ENCODE peak calls at places on chromosomes 4 and X, in five cellular contexts. T, U, B, H and E are unnamed samples.

GRCh38 chrX:153869473-153870287 is 16.3 kb downstream of the L1CAM start:
- DNase-seq in T (no peak), U (no peak), H (no peak), B (no peak), E (no peak)

GRCh38 chr4:78720151-78720726 is 55.9 kb upstream of the BMP2K start:
- DNase-seq in H (no peak), B (no peak), U (no peak), T (no peak), E (no peak)

GRCh38 chr4:38106301-38106700 is 146.1 kb downstream of the PTTG2 start:
- DNase-seq in U (no peak), B (no peak), T (no peak), H (no peak), E (no peak)

GRCh38 chr4:183355405-183355804 is 33.2 kb upstream of the CLDN24 start:
- DNase-seq in H (no peak), T (no peak), B (no peak), U (no peak), E (no peak)

GRCh38 chr4:114052227-114052626 is 72.8 kb upstream of the ARSJ start:
- DNase-seq in H (no peak), B (no peak), T (no peak), U (no peak), E (no peak)

GRCh38 chr4:123096038-123096437 is 173.6 kb upstream of the NUDT6 start:
- DNase-seq in T (no peak), B (no peak), U (no peak), H (no peak), E (no peak)

GRCh38 chr4:168886361-168886760 is 123.7 kb downstream of the CBR4 start:
- DNase-seq in H (no peak), U (no peak), B (no peak), T (peak; percentile 28), E (no peak)

GRCh38 chr4:186722856-186723206 is 825 bp downstream of the FAT1 start:
- DNase-seq in T (no peak), B (no peak), H (no peak), U (no peak), E (no peak)

GRCh38 chr4:81722229-81722900 is 250.7 kb upstream of the RASGEF1B start:
- DNase-seq in H (peak; percentile 56), U (no peak), T (no peak), B (no peak), E (no peak)

GRCh38 chr4:2333916-2334644 is 72.2 kb upstream of the MXD4 start:
- DNase-seq in H (peak; percentile 4), B (no peak), U (no peak), T (no peak), E (no peak)

GRCh38 chr4:4839471-4839810 is 20.0 kb upstream of the MSX1 start:
- DNase-seq in H (no peak), U (no peak), T (no peak), B (no peak), E (no peak)

GRCh38 chr4:6401797-6402196 is 70.6 kb downstream of the PPP2R2C start:
- DNase-seq in B (no peak), H (no peak), U (no peak), T (no peak), E (no peak)

GRCh38 chrX:22481436-22481835 is 208.7 kb downstream of the CBLL2 start:
- DNase-seq in U (no peak), T (no peak), B (no peak), H (no peak), E (no peak)

GRCh38 chrX:29648161-29648560 is 567.2 kb upstream of the MAGEB2 start:
- DNase-seq in H (no peak), T (no peak), B (no peak), U (no peak), E (no peak)

GRCh38 chrX:110563276-110563675 is 204.6 kb downstream of the RTL9 start:
- DNase-seq in H (no peak), U (no peak), B (no peak), T (no peak), E (no peak)

GRCh38 chr4:185833055-185833598 is 21.1 kb upstream of the SORBS2 start:
- DNase-seq in U (peak; percentile 91), B (no peak), H (no peak), T (no peak), E (no peak)

GRCh38 chr4:113756005-113756410 is 5.5 kb downstream of the CAMK2D start:
- DNase-seq in H (no peak), U (no peak), B (no peak), T (no peak), E (no peak)

GRCh38 chr4:183163135-183163534 is 64.1 kb downstream of the WWC2 start:
- DNase-seq in B (no peak), U (no peak), T (no peak), H (no peak), E (no peak)

GRCh38 chrX:125826080-125826479 is 340.0 kb downstream of the DCAF12L2 start:
- DNase-seq in T (no peak), H (no peak), U (no peak), B (no peak), E (no peak)

GRCh38 chr4:173722075-173722474 is 192.0 kb upstream of the HAND2 start:
- DNase-seq in T (no peak), B (no peak), U (no peak), H (no peak), E (no peak)
- H3K4me3 ChIP-seq in T (no peak overlapping the region), B (no peak overlapping the region), U (no peak overlapping the region), H (no peak overlapping the region), E (no peak overlapping the region)

GRCh38 chr4:73436674-73437557 is 895 bp downstream of the AFP start:
- DNase-seq in U (no peak), T (no peak), H (no peak), B (no peak), E (no peak)
- H3K4me3 ChIP-seq in U (no peak overlapping the region), T (no peak overlapping the region), H (peak overlapping the region; percentile 28), B (no peak overlapping the region), E (no peak overlapping the region)

GRCh38 chr4:165720411-165721082 is 152.5 kb upstream of the TLL1 start:
- DNase-seq in H (no peak), T (no peak), B (no peak), U (no peak), E (no peak)

GRCh38 chr4:165715989-165716388 is 157.0 kb upstream of the TLL1 start:
- DNase-seq in U (no peak), T (no peak), B (no peak), H (no peak), E (no peak)

GRCh38 chr4:165721815-165722214 is 151.2 kb upstream of the TLL1 start:
- DNase-seq in B (no peak), H (no peak), U (no peak), T (no peak), E (no peak)

GRCh38 chr4:165716472-165716871 is 156.6 kb upstream of the TLL1 start:
- DNase-seq in T (no peak), B (no peak), H (no peak), U (no peak), E (no peak)

DNA sequence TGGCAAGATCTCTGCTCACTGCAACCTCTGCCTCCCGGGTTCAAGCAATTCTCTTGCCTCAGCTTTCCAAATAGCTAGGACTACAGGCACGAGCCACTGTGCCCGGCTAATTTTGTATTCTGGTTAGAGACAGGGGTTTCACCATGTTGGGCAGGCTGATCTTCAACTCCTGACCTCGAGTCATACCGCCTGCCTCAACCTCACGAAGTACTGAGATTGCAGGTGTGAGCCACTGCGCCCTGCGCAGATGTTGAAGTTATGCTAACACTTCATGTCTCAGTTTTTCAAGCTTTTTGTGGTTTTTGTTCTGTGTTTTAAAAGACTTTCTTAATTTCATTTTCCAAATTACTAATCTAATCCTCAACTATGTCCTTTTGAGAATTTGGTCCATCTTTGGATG is 154.4 kb upstream of the TLL1 start:
- DNase-seq in H (no peak), U (no peak), B (no peak), T (no peak), E (no peak)
- H3K4me3 ChIP-seq in H (no peak overlapping the region), U (no peak overlapping the region), B (no peak overlapping the region), T (no peak overlapping the region), E (no peak overlapping the region)

GRCh38 chr4:60663769-60664168 is 536.4 kb upstream of the ADGRL3 start:
- DNase-seq in U (no peak), B (no peak), T (no peak), H (no peak), E (no peak)

GRCh38 chr4:60655356-60655755 is 544.8 kb upstream of the ADGRL3 start:
- DNase-seq in H (no peak), T (no peak), B (no peak), U (no peak), E (no peak)

GRCh38 chr4:60656171-60656570 is 544.0 kb upstream of the ADGRL3 start:
- DNase-seq in H (no peak), T (no peak), U (no peak), B (no peak), E (no peak)

GRCh38 chr4:60657041-60657440 is 543.1 kb upstream of the ADGRL3 start:
- DNase-seq in U (no peak), T (no peak), B (no peak), H (no peak), E (no peak)

GRCh38 chr4:60657802-60658201 is 542.3 kb upstream of the ADGRL3 start:
- DNase-seq in B (no peak), T (no peak), U (no peak), H (no peak), E (no peak)
- H3K4me3 ChIP-seq in B (peak overlapping the region; percentile 10), T (no peak overlapping the region), U (no peak overlapping the region), H (no peak overlapping the region), E (no peak overlapping the region)

DNA sequence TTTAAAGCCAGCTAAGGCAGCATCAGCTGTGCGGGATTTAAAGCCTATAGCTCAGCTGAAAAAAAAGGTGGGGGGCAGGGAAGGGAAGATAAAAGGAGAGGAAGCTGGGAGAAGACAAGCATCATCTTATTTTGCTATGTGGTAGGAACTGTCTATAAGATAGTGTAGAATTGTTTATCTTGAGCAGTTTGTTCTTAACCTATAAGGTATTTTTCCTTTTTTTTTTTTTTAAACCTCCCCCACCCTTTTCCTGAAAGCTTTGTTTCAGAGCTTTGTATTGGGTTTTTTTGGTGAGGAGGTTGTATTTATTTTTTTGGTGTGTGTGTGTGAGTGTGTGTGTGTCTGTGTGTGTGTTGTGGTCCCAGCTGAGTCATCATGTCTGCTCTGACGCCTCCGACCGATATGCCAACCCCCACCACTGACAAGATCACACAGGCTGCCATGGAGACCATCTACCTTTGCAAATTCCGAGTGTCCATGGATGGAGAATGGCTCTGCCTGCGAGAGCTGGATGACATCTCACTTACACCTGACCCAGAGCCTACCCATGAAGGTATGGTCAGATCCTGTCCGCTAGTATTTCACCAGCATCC is 531 bp downstream of the RUFY3 start:
- DNase-seq in H (no peak), B (no peak), U (no peak), T (no peak), E (no peak)
- H3K4me3 ChIP-seq in H (peak overlapping the region; percentile 1), B (peak overlapping the region; percentile 53), U (peak overlapping the region; percentile 46), T (no peak overlapping the region), E (peak overlapping the region; percentile 48)

DNA sequence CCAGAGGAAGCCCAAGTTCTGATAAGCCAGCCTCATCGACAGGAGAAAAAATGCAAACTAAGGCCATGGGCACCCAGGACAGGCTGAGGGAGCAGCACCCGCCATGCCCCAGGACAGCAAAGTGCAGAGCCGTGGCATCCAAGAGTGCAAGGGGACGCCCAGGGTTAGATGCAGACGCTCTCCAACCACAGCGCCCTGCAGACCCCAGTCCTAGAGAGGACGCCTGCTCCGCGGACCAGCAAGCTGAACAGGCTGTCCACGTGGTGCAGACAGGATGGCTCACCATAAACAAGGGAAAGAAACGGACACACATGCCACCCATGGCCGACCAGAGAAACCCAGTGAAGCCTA is 32.6 kb downstream of the GAK start:
- DNase-seq in U (no peak), H (no peak), B (no peak), T (no peak), E (no peak)
- H3K4me3 ChIP-seq in U (no peak overlapping the region), H (no peak overlapping the region), B (no peak overlapping the region), T (no peak overlapping the region), E (no peak overlapping the region)